ENCODE peak calls at places on chromosomes 5 and 9, in four cellular contexts. J is cardiac muscle cell, E is iPS-NIHi11, O is NCI-H2081. G is an unnamed sample.

GRCh38 chr9:19481471-19481870 is 72.7 kb downstream of the ACER2 start:
- DNase-seq in J (peak; percentile 45), E (no peak), O (no peak), G (no peak)

GRCh38 chr5:179994622-179995323 is 76.8 kb downstream of the RNF130 start:
- DNase-seq in J (no peak), E (no peak), O (no peak), G (no peak)

GRCh38 chr9:36866840-36867239 is 167.2 kb downstream of the PAX5 start:
- DNase-seq in J (no peak), E (peak; percentile 71), O (peak; percentile 17), G (no peak)

GRCh38 chr5:179618923-179619554 is 4.4 kb downstream of the HNRNPH1 start:
- DNase-seq in J (peak; percentile 62), E (no peak), O (peak; percentile 74), G (no peak)

GRCh38 chr9:124066783-124067563 is 55.4 kb downstream of the LHX2 start:
- DNase-seq in J (no peak), E (no peak), O (no peak), G (no peak)

GRCh38 chr9:3903906-3904305 is 378.1 kb upstream of the RFX3 start:
- DNase-seq in J (no peak), E (no peak), O (no peak), G (no peak)

GRCh38 chr5:101326766-101327165 is 423.7 kb upstream of the ST8SIA4 start:
- DNase-seq in J (no peak), E (no peak), O (no peak), G (no peak)

GRCh38 chr9:128142061-128142460 is 7.2 kb upstream of the LCN2 start:
- DNase-seq in J (no peak), E (no peak), O (no peak), G (no peak)

GRCh38 chr9:132538071-132538470 is 44.3 kb upstream of the BARHL1 start:
- DNase-seq in J (no peak), E (no peak), O (no peak), G (no peak)

GRCh38 chr9:128094166-128094949 is 26.3 kb downstream of the SLC25A25 start:
- DNase-seq in J (peak; percentile 99), E (peak; percentile 74), O (peak; percentile 94), G (peak; percentile 89)

GRCh38 chr9:35028341-35028740 is 38.8 kb downstream of the DNAJB5 start:
- DNase-seq in J (no peak), E (no peak), O (no peak), G (no peak)